ENCODE peak calls at places on chromosomes 3 and 15, in six cellular contexts. N is chondrocyte, X is AG10803, R is cardiac fibroblast, L is left ventricle myocardium inferior, K is fibroblast of pulmonary artery. G is an unnamed sample.

GRCh38 chr3:125141596-125142417 is 70.7 kb downstream of the SLC12A8 start:
- DNase-seq in N (no peak), X (peak), R (peak), L (peak), K (peak), G (peak)

GRCh38 chr3:42013652-42014442 is 51.9 kb upstream of the ULK4 start:
- DNase-seq in N (no peak), X (no peak), R (peak), L (peak), K (no peak), G (no peak)

GRCh38 chr3:12810013-12810780 is 13.7 kb downstream of the CAND2 start:
- DNase-seq in N (no peak), X (peak), R (peak), L (peak), K (peak), G (peak)

GRCh38 chr15:66935688-66936087 is 129.7 kb upstream of the SMAD3 start:
- DNase-seq in N (no peak), X (no peak), R (no peak), L (no peak), K (no peak), G (no peak)

GRCh38 chr3:14537590-14538450 is 2.3 kb downstream of the GRIP2 start:
- DNase-seq in N (peak), X (no peak), R (no peak), L (peak), K (no peak), G (no peak)

GRCh38 chr15:70095387-70096214 is 2.1 kb downstream of the TLE3 start:
- DNase-seq in N (peak), X (no peak), R (no peak), L (no peak), K (no peak), G (no peak)

GRCh38 chr3:42535981-42536784 is 33.7 kb downstream of the VIPR1 start:
- DNase-seq in N (no peak), X (no peak), R (peak), L (no peak), K (peak), G (no peak)

GRCh38 chr3:36704280-36704679 is 60.1 kb downstream of the DCLK3 start:
- DNase-seq in N (no peak), X (no peak), R (no peak), L (no peak), K (no peak), G (no peak)

GRCh38 chr3:188006726-188007393 is 147.1 kb upstream of the LPP start:
- DNase-seq in N (no peak), X (no peak), R (peak), L (no peak), K (peak), G (no peak)

GRCh38 chr3:194469977-194470376 is 16.8 kb downstream of the ATP13A3 start:
- DNase-seq in N (no peak), X (no peak), R (no peak), L (no peak), K (no peak), G (no peak)

GRCh38 chr3:169564883-169565282 is 98.6 kb downstream of the MECOM start:
- DNase-seq in N (no peak), X (no peak), R (no peak), L (no peak), K (no peak), G (no peak)

GRCh38 chr3:17151598-17152373 is 267.0 kb downstream of the PLCL2 start:
- DNase-seq in N (no peak), X (no peak), R (no peak), L (no peak), K (no peak), G (no peak)

GRCh38 chr15:58951388-58952060 is 18.0 kb upstream of the SLTM start:
- DNase-seq in N (no peak), X (peak), R (peak), L (no peak), K (peak), G (peak)

GRCh38 chr15:49990835-49991540 is 128.0 kb downstream of the ATP8B4 start:
- DNase-seq in N (no peak), X (peak), R (peak), L (no peak), K (peak), G (no peak)

GRCh38 chr3:151766454-151766853 is 32.7 kb downstream of the AADACL2 start:
- DNase-seq in N (no peak), X (no peak), R (peak), L (no peak), K (peak), G (peak)

GRCh38 chr3:145191543-145191942 is 969.4 kb downstream of the PLOD2 start:
- DNase-seq in N (no peak), X (no peak), R (peak), L (no peak), K (peak), G (no peak)

GRCh38 chr15:40787344-40787841 is 17.6 kb downstream of the C15orf62 start:
- DNase-seq in N (no peak), X (peak), R (peak), L (no peak), K (peak), G (peak)

GRCh38 chr15:40787991-40788390 is 18.2 kb downstream of the C15orf62 start:
- DNase-seq in N (no peak), X (no peak), R (no peak), L (no peak), K (no peak), G (no peak)

GRCh38 chr15:40785158-40785557 is 15.4 kb downstream of the C15orf62 start:
- DNase-seq in N (no peak), X (no peak), R (no peak), L (no peak), K (no peak), G (no peak)

GRCh38 chr15:40785814-40786213 is 16.0 kb downstream of the C15orf62 start:
- DNase-seq in N (no peak), X (no peak), R (no peak), L (no peak), K (no peak), G (no peak)

GRCh38 chr15:40782609-40783227 is 12.9 kb downstream of the C15orf62 start:
- DNase-seq in N (no peak), X (no peak), R (no peak), L (no peak), K (no peak), G (no peak)
- TF ChIP-seq CTCF in N (peak), X (peak), R (peak), L (peak), K (peak), G (peak)

GRCh38 chr15:71276355-71276665 is 161.0 kb downstream of the THSD4 start:
- DNase-seq in N (no peak), X (no peak), R (no peak), L (no peak), K (no peak), G (no peak)

GRCh38 chr15:71278989-71279756 is 163.9 kb downstream of the THSD4 start:
- DNase-seq in N (no peak), X (peak), R (peak), L (no peak), K (peak), G (peak)

GRCh38 chr15:71279757-71280141 is 164.5 kb downstream of the THSD4 start:
- DNase-seq in N (no peak), X (no peak), R (peak), L (no peak), K (peak), G (no peak)

GRCh38 chr15:71282086-71282485 is 166.8 kb downstream of the THSD4 start:
- DNase-seq in N (no peak), X (peak), R (peak), L (no peak), K (peak), G (peak)
- TF ChIP-seq CTCF in N (no peak), X (no peak), R (no peak), L (no peak), K (no peak), G (no peak)

DNA sequence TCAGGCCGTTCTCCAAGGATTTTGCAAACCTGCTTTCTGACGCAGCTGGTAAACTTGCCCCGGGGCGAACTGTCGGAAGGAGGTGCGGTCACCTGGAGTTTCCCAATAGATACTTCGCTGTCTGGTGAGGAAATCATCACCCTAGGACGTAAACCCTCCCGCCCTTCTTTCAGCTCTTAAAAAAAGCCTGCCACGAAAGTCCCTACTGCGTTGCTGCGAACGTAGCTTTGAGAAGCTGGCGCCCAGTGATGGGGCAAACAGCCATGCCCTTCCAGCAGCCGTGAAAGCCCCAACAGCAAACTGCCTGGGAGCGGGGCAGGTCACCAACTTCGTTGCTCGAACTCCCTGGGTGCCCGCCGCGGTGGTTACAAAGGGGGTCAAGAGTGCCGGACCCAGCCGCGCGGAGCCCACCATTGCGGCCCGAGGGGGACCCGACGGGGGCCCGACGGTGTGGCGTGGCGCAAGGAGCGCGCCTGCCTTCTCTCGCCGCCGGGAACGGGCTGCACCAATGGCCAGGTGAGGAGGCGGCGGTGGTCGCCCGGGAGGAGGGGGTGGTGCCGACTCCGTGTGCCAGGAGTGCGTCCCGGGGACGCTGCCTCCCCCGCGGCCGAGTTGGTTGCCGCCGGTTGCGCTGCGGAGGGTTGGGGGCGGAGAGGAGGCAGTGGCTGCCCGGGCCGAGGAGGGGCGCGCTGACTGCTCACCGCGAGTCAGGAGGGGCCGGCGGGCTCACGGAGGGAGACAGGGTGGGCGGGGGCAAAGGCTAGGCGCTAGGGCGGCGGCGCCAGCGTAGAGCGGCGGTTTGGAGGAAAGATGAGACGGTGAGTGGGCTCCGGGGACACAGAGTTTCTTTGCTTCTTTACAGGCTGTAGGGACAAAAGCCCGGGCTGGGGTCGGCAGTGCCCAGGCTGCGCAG is at the start of gene PHLDB2:
- DNase-seq in N (peak), X (peak), R (peak), L (peak), K (peak), G (peak)
- TF ChIP-seq CTCF in N (peak), X (peak), R (no peak), L (no peak), K (peak), G (no peak)

DNA sequence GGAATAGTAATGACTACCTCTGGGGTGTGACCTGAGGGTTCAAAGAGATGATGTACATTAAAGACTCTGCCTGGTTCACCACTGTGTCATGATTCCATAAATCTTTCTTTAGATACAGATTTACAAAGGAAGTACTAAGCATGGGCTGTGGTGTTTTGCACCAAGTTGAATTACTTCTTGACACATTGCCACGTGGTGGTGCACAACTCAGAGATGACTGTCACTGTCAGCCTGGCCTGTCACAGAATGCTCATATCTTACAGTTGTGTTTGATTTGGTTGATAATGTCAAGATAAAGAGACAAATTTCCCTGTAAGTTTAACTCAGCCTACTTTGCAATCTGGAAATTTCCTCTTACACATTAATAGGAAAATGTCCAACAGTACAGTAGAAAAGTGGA is 3.2 kb downstream of the CTDSPL start:
- DNase-seq in N (no peak), X (no peak), R (no peak), L (no peak), K (no peak), G (no peak)
- TF ChIP-seq CTCF in N (no peak), X (no peak), R (no peak), L (no peak), K (no peak), G (no peak)

GRCh38 chr15:71195242-71195641 is 80.0 kb downstream of the THSD4 start:
- DNase-seq in N (no peak), X (no peak), R (no peak), L (no peak), K (peak), G (no peak)
- TF ChIP-seq CTCF in N (peak), X (peak), R (peak), L (peak), K (peak), G (peak)

DNA sequence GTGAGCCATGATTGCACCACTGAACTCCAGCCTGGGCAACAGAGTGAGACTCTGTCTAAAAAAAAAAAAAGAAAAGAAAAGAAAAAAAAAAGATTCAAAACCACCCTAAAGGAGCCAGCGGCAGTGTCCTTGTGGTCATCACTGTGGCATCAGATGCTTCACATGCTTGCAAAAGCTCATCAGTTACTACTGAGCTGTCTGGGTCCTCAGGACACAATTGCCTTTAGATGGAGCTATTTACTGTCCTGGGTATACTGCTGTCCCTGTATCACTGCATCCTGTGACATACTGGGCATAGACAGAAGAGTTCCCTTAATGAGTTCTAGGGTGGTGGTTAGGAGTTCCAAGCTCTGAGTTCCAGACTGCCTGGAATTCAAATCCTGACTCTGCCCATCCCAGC is 85.8 kb downstream of the LINGO1 start:
- DNase-seq in N (no peak), X (no peak), R (no peak), L (no peak), K (no peak), G (no peak)
- TF ChIP-seq CTCF in N (no peak), X (no peak), R (no peak), L (no peak), K (no peak), G (no peak)

G was measured in astrocyte of the spinal cord.